ENCODE peak calls at places on chromosomes 3 and 15, in five cellular contexts. Y, O, C, Q and R are unnamed samples.

GRCh38 chr3:111989061-111989678 is 9.6 kb upstream of the TAGLN3 start:
- DNase-seq in Y (peak; percentile 63), O (peak; percentile 74), C (peak; percentile 55), Q (peak; percentile 82), R (peak; percentile 71)

GRCh38 chr3:165185707-165186327 is 10.4 kb downstream of the SLITRK3 start:
- DNase-seq in Y (peak; percentile 67), O (peak; percentile 82), C (peak; percentile 25), Q (peak; percentile 73), R (peak; percentile 80)

GRCh38 chr3:143934791-143935190 is 36.8 kb upstream of the DIPK2A start:
- DNase-seq in Y (no peak), O (no peak), C (no peak), Q (no peak), R (no peak)

GRCh38 chr3:197701851-197702250 is 34.9 kb downstream of the RUBCN start:
- DNase-seq in Y (no peak), O (no peak), C (no peak), Q (no peak), R (no peak)

GRCh38 chr3:59527493-59527892 is 477.7 kb upstream of the CFAP20DC start:
- DNase-seq in Y (no peak), O (no peak), C (no peak), Q (no peak), R (no peak)

GRCh38 chr3:56921573-56922571 is 120.1 kb upstream of the ARHGEF3 start:
- DNase-seq in Y (no peak), O (no peak), C (no peak), Q (no peak), R (no peak)

GRCh38 chr3:128613083-128613829 is 37.4 kb downstream of the RPN1 start:
- DNase-seq in Y (no peak), O (no peak), C (no peak), Q (no peak), R (no peak)

GRCh38 chr3:38579146-38579545 is 70.3 kb downstream of the SCN5A start:
- DNase-seq in Y (no peak), O (peak; percentile 37), C (peak; percentile 6), Q (no peak), R (no peak)

GRCh38 chr3:5476403-5476802 is 288.9 kb downstream of the EDEM1 start:
- DNase-seq in Y (no peak), O (no peak), C (no peak), Q (no peak), R (no peak)

GRCh38 chr3:48118322-48118721 is 69.9 kb downstream of the CDC25A start:
- DNase-seq in Y (no peak), O (peak; percentile 18), C (no peak), Q (no peak), R (no peak)

GRCh38 chr15:58471341-58471740 is 39.5 kb downstream of the LIPC start:
- DNase-seq in Y (no peak), O (no peak), C (no peak), Q (no peak), R (peak; percentile 55)

GRCh38 chr3:126832933-126833332 is 128.9 kb downstream of the CHCHD6 start:
- DNase-seq in Y (no peak), O (no peak), C (no peak), Q (no peak), R (no peak)

GRCh38 chr15:63380828-63381282 is 791 bp downstream of the CA12 start:
- DNase-seq in Y (no peak), O (no peak), C (no peak), Q (no peak), R (no peak)

GRCh38 chr3:44065741-44066140 is 175.9 kb upstream of the TOPAZ1 start:
- DNase-seq in Y (no peak), O (peak; percentile 73), C (no peak), Q (no peak), R (peak; percentile 24)

GRCh38 chr3:109257269-109257668 is 59.0 kb downstream of the DPPA2 start:
- DNase-seq in Y (no peak), O (no peak), C (no peak), Q (peak; percentile 34), R (peak; percentile 11)

GRCh38 chr3:104316118-104316517 is 1050.6 kb upstream of the ALCAM start:
- DNase-seq in Y (no peak), O (no peak), C (peak; percentile 6), Q (no peak), R (no peak)

GRCh38 chr3:176767385-176767784 is 429.9 kb downstream of the TBL1XR1 start:
- DNase-seq in Y (peak; percentile 55), O (no peak), C (peak; percentile 98), Q (peak; percentile 97), R (no peak)

GRCh38 chr15:58457466-58457965 is 25.7 kb downstream of the LIPC start:
- DNase-seq in Y (no peak), O (no peak), C (peak; percentile 94), Q (peak; percentile 91), R (no peak)

GRCh38 chr3:194998948-194999347 is 272.0 kb downstream of the XXYLT1 start:
- DNase-seq in Y (no peak), O (no peak), C (no peak), Q (no peak), R (no peak)

GRCh38 chr3:122677261-122677660 is 3.4 kb upstream of the PARP14 start:
- DNase-seq in Y (no peak), O (no peak), C (no peak), Q (no peak), R (no peak)

GRCh38 chr3:168495251-168495650 is 399.5 kb upstream of the GOLIM4 start:
- DNase-seq in Y (no peak), O (no peak), C (no peak), Q (peak; percentile 16), R (no peak)

GRCh38 chr15:90402230-90402629 is 14.2 kb downstream of the IQGAP1 start:
- DNase-seq in Y (peak; percentile 54), O (no peak), C (peak; percentile 80), Q (peak; percentile 92), R (peak; percentile 65)

GRCh38 chr15:90400759-90401314 is 12.8 kb downstream of the IQGAP1 start:
- DNase-seq in Y (peak; percentile 91), O (peak; percentile 92), C (peak; percentile 91), Q (peak; percentile 94), R (peak; percentile 94)

GRCh38 chr15:90402806-90403205 is 14.8 kb downstream of the IQGAP1 start:
- DNase-seq in Y (no peak), O (no peak), C (no peak), Q (peak; percentile 43), R (no peak)

GRCh38 chr15:90400005-90400758 is 12.1 kb downstream of the IQGAP1 start:
- DNase-seq in Y (no peak), O (no peak), C (peak; percentile 44), Q (no peak), R (no peak)

DNA sequence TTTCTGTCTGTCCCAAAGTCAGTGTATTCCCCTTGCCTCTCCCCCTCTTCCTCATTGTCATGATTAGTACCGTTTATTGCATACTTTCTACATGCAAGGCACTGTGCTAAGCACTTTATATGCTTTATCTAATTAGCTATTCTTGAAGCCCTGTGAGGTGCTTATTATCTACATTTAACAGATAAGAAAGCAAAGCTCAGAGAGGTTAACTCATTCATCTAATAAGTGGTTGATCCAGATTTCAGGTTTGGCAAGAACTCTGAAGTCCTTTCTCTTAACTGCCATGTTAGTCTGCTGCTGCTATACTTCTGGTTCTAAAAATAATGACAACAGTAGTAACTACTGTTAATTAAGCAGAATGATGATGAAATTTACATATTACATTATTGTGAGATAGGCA is 13.5 kb downstream of the IQGAP1 start:
- DNase-seq in Y (no peak), O (no peak), C (no peak), Q (no peak), R (no peak)
- H3K4me1 ChIP-seq in Y (peaks cover 51% of the 10 kb centered on the region), O (peaks cover 53% of the 10 kb centered on the region), C (peaks cover 41% of the 10 kb centered on the region), Q (peaks cover 45% of the 10 kb centered on the region), R (peaks cover 56% of the 10 kb centered on the region)

GRCh38 chr3:147398841-147399534 is 7.4 kb downstream of the ZIC4 start:
- DNase-seq in Y (peak; percentile 22), O (no peak), C (peak; percentile 24), Q (peak; percentile 44), R (no peak)

GRCh38 chr3:147397155-147397888 is 9.0 kb downstream of the ZIC4 start:
- DNase-seq in Y (no peak), O (peak; percentile 94), C (no peak), Q (no peak), R (no peak)

GRCh38 chr3:147400111-147400510 is 6.2 kb downstream of the ZIC4 start:
- DNase-seq in Y (no peak), O (no peak), C (no peak), Q (no peak), R (no peak)

GRCh38 chr3:147396709-147397046 is 9.7 kb downstream of the ZIC4 start:
- DNase-seq in Y (no peak), O (no peak), C (no peak), Q (no peak), R (no peak)

GRCh38 chr3:147397911-147398809 is 8.2 kb downstream of the ZIC4 start:
- DNase-seq in Y (no peak), O (peak; percentile 90), C (no peak), Q (no peak), R (no peak)
- TF ChIP-seq EZH2 in Y (no peak), O (peak; percentile 80), C (no peak), Q (no peak), R (no peak)

DNA sequence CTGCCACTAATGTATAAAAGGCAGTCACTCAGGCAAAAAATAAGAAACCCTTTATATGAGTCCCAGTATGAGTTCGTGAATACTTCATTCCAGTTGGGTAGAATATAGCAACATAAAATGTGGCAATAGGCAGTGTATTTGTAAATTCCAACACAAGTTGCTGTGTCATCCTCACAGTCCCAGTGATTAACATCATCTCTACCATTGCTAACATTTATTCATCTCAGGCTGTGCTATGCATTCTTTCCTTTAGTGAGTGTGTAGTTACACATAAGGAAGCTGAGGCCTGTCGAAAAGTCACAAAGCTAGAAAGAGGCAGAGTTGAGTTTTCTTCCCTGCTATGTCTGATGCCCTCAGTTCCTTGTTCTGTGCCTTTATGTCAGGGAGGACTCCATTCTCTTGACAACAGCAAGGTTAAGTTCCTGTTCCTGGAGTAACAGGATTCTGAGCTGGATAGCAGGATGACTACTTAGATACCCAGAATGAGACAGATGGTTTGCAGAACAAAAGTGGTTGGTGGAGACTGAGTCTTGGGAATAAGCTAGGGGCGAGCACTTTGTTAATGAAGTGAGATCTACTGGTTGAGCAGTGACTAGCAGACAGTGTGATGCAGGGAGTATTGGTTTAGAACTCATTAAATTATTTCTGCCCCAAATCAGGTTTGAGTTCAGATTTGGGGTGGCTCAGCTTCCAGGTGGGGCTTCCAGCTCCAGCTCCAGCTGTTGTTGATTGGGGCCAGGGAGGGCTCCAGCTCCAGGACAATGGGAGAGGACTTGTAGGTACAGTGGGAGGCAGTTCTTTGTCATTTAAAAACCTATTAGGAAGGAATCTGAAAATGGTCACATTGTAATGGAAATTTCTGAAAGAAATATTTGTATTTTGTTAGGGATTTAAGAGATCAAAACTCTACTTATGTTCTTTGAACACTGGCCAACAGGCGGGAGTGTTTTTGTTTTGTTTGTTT is 96.7 kb downstream of the FNDC3B start:
- DNase-seq in Y (no peak), O (peak; percentile 66), C (peak; percentile 61), Q (no peak), R (no peak)
- H3K4me1 ChIP-seq in Y (peaks cover 54% of the 10 kb centered on the region), O (peaks cover 83% of the 10 kb centered on the region), C (peaks cover 60% of the 10 kb centered on the region), Q (peaks cover 90% of the 10 kb centered on the region), R (peaks cover 79% of the 10 kb centered on the region)

GRCh38 chr3:55486857-55487375 is at the start of gene WNT5A:
- DNase-seq in Y (no peak), O (peak; percentile 86), C (peak; percentile 63), Q (peak; percentile 56), R (peak; percentile 40)

GRCh38 chr3:55487376-55488241 is 503 bp upstream of the WNT5A start:
- DNase-seq in Y (no peak), O (peak; percentile 66), C (peak; percentile 70), Q (peak; percentile 55), R (peak; percentile 66)

GRCh38 chr3:55484741-55485207 is 2.3 kb downstream of the WNT5A start:
- DNase-seq in Y (no peak), O (peak; percentile 48), C (no peak), Q (peak; percentile 12), R (no peak)

GRCh38 chr3:55485208-55485791 is 1.8 kb downstream of the WNT5A start:
- DNase-seq in Y (no peak), O (peak; percentile 95), C (peak; percentile 62), Q (peak; percentile 82), R (peak; percentile 83)

GRCh38 chr3:55486101-55486856 is 827 bp downstream of the WNT5A start:
- DNase-seq in Y (no peak), O (peak; percentile 75), C (peak; percentile 49), Q (peak; percentile 78), R (peak; percentile 54)
- TF ChIP-seq EZH2 in Y (no peak), O (peak; percentile 79), C (no peak), Q (no peak), R (no peak)